ENCODE peak calls at places on chromosomes 1 and 21, in eight cellular contexts. B, D, I, F, N, G, V and T are unnamed samples. For H3K9me3, the result is how much of the 10 kb centered on the place peaks cover.

GRCh38 chr1:115175596-115175995 is 86.3 kb upstream of the TSPAN2 start:
- DNase-seq in B (no peak), D (no peak), I (no peak), F (no peak), N (no peak), G (no peak), V (no peak), T (no peak)

GRCh38 chr21:46100426-46100825 is 2.5 kb downstream of the COL6A2 start:
- DNase-seq in B (no peak), D (peak), I (no peak), F (no peak), N (peak), G (no peak), V (peak), T (no peak)

GRCh38 chr1:73593379-73593778 is 604.6 kb downstream of the LRRIQ3 start:
- DNase-seq in B (no peak), D (peak), I (no peak), F (peak), N (peak), G (no peak), V (no peak), T (no peak)

GRCh38 chr1:29657816-29658215 is 421.5 kb downstream of the PTPRU start:
- DNase-seq in B (no peak), D (no peak), I (no peak), F (no peak), N (no peak), G (no peak), V (no peak), T (no peak)

GRCh38 chr1:229209816-229210215 is 61.1 kb upstream of the RAB4A start:
- DNase-seq in B (no peak), D (no peak), I (no peak), F (no peak), N (no peak), G (peak), V (no peak), T (no peak)

GRCh38 chr1:63774617-63775417 is 1.0 kb downstream of the ROR1 start:
- DNase-seq in B (no peak), D (peak), I (no peak), F (peak), N (peak), G (peak), V (peak), T (peak)

GRCh38 chr1:216221260-216221700 is 202.0 kb downstream of the USH2A start:
- DNase-seq in B (peak), D (peak), I (no peak), F (peak), N (peak), G (peak), V (no peak), T (no peak)

GRCh38 chr21:35448876-35449599 is 399.9 kb upstream of the RUNX1 start:
- DNase-seq in B (no peak), D (no peak), I (no peak), F (no peak), N (no peak), G (no peak), V (no peak), T (no peak)

GRCh38 chr1:192171123-192171522 is 12.9 kb downstream of the RGS18 start:
- DNase-seq in B (no peak), D (no peak), I (no peak), F (peak), N (no peak), G (no peak), V (no peak), T (no peak)

GRCh38 chr1:193589597-193590040 is 403.2 kb upstream of the B3GALT2 start:
- DNase-seq in B (no peak), D (no peak), I (no peak), F (peak), N (no peak), G (no peak), V (no peak), T (no peak)

GRCh38 chr1:84502892-84503291 is 3.3 kb upstream of the SPATA1 start:
- DNase-seq in B (no peak), D (no peak), I (no peak), F (no peak), N (no peak), G (no peak), V (no peak), T (no peak)

GRCh38 chr1:218336353-218336752 is 8.8 kb upstream of the TGFB2 start:
- DNase-seq in B (no peak), D (no peak), I (no peak), F (no peak), N (no peak), G (no peak), V (no peak), T (no peak)

GRCh38 chr1:54292015-54292739 is 92.2 kb downstream of the MRPL37 start:
- DNase-seq in B (no peak), D (no peak), I (no peak), F (no peak), N (no peak), G (no peak), V (no peak), T (no peak)

GRCh38 chr1:198232940-198233675 is 76.3 kb downstream of the NEK7 start:
- DNase-seq in B (no peak), D (no peak), I (no peak), F (no peak), N (no peak), G (no peak), V (no peak), T (no peak)

GRCh38 chr1:54421101-54421504 is 14.9 kb upstream of the SSBP3 start:
- DNase-seq in B (no peak), D (peak), I (peak), F (no peak), N (no peak), G (no peak), V (no peak), T (peak)

GRCh38 chr1:68049941-68050878 is at the start of gene DIRAS3:
- DNase-seq in B (no peak), D (no peak), I (no peak), F (peak), N (no peak), G (no peak), V (no peak), T (peak)

GRCh38 chr1:228345201-228345930 is 61.3 kb downstream of the TRIM11 start:
- DNase-seq in B (no peak), D (peak), I (no peak), F (no peak), N (no peak), G (peak), V (peak), T (peak)

GRCh38 chr1:93779540-93780121 is 98.0 kb upstream of the BCAR3 start:
- DNase-seq in B (no peak), D (no peak), I (no peak), F (peak), N (no peak), G (no peak), V (no peak), T (no peak)

GRCh38 chr1:91827094-91828006 is 58.6 kb downstream of the TGFBR3 start:
- DNase-seq in B (peak), D (peak), I (no peak), F (no peak), N (peak), G (no peak), V (peak), T (no peak)

GRCh38 chr1:9890224-9890731 is 19.8 kb downstream of the CTNNBIP1 start:
- DNase-seq in B (no peak), D (peak), I (no peak), F (peak), N (peak), G (no peak), V (peak), T (no peak)

GRCh38 chr1:65316233-65316632 is 6.9 kb downstream of the DNAJC6 start:
- DNase-seq in B (no peak), D (no peak), I (no peak), F (no peak), N (no peak), G (no peak), V (no peak), T (no peak)

GRCh38 chr1:25549273-25550154 is 6.1 kb downstream of the LDLRAP1 start:
- DNase-seq in B (peak), D (peak), I (peak), F (peak), N (peak), G (no peak), V (peak), T (peak)

GRCh38 chr1:157504646-157505045 is 47.7 kb downstream of the FCRL5 start:
- DNase-seq in B (no peak), D (no peak), I (peak), F (no peak), N (no peak), G (no peak), V (no peak), T (no peak)

DNA sequence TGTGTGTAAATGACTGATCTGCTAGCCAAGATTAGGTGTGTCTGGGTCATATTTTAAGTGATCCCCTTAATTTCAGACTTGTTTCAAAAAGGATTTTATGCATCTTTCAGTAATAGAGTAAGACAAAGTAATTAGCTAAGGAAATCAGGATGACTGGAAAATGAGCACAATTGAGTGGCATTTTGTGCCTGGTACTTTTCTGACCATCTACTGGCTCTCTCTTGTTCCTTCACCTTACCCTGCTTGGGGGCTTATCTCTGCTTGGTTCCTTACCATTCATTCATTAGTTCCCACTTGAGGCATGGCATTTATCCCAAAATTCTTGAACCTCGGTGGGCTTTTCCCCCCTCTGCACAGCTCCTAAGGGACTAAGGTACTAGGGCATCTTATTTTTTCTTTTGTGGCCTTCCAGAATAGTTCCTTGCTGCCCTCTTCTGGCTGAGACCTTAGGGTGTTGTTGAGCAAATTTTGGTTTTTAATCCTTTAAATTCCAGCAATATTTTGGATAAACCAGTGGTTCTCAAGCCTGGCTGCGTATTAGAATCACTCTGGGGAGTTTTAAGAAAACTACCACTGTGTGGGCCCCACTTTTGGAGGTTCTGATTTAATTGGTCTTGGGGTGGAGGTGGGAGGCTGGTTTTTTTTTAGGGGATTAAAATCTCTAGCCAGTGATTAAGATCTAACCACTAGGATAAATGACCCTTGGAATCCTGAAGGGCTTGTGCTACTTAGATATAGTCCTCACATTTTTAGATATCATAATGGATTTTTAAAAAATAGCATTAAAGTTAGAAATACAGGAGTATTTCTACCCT is 50.8 kb downstream of the HS2ST1 start:
- DNase-seq in B (peak), D (no peak), I (no peak), F (peak), N (no peak), G (no peak), V (no peak), T (no peak)
- TF ChIP-seq CTCF in B (peak), D (peak), I (peak), F (peak), N (peak), G (peak), V (peak), T (peak)

DNA sequence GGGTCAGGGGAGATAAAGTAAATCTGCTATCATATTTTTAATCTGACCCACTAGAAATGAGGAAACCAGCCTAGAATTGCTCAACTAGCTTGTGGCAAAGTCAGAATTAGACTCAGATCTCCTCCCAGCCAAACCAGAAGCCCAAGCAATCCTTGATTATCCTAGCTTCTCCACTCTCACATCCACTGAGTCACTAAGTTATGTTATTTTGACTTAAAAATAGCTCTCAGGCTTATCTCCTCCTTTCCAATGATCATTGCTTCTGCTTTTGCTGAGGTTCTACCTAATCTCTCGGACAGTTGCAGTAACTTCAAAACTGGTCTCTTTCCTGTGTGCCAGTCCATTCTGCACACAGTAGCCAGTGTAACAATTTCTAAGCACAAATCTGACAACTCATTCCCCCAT is 22.9 kb downstream of the OVAAL start:
- DNase-seq in B (no peak), D (no peak), I (no peak), F (no peak), N (no peak), G (no peak), V (no peak), T (no peak)
- TF ChIP-seq POLR2AphosphoS5 in B (no peak), D (no peak), I (no peak), F (no peak), N (no peak), G (no peak), V (no peak), T (no peak)

GRCh38 chr1:28154083-28154594 is 22.4 kb downstream of the PTAFR start:
- DNase-seq in B (no peak), D (no peak), I (no peak), F (no peak), N (no peak), G (no peak), V (no peak), T (no peak)

GRCh38 chr1:28147264-28148094 is 29.0 kb downstream of the PTAFR start:
- DNase-seq in B (no peak), D (no peak), I (no peak), F (no peak), N (no peak), G (peak), V (no peak), T (peak)

GRCh38 chr1:28145728-28146127 is 30.8 kb downstream of the PTAFR start:
- DNase-seq in B (no peak), D (no peak), I (no peak), F (no peak), N (no peak), G (no peak), V (no peak), T (no peak)

GRCh38 chr1:28148880-28149195 is 27.7 kb downstream of the PTAFR start:
- DNase-seq in B (no peak), D (no peak), I (no peak), F (no peak), N (no peak), G (no peak), V (no peak), T (peak)

DNA sequence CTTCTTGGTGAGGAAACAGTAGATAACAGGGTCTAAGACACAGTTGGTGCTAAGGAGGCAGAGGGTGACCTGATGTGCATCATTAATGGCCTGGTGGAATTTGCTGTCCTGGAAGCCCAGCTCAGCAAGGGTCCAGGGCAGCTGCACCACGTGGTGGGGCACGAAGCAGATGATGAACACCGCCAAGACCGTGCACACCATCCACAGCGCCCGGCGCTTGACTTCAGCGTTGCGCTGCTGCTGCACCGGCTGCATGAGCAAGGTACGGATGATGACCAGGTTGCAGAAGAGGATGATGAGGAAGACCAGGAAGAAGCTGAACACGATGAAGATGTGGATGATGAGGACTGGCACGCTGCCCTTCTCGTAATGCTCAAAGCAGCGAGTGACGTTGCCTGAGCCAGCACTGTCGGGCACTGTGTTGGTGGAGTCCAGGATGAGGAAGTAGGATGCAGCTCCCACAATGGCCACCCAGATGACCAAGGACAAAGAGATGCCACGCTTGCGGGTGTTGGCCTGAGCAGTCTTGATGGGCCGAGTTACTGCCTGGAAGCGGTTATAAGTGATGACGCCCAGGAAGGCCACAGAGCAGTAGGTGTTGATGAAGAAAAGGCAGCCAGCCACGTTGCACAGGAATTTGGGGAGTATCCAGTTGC is 26.2 kb downstream of the PTAFR start:
- DNase-seq in B (no peak), D (no peak), I (no peak), F (no peak), N (no peak), G (no peak), V (no peak), T (peak)
- H3K9me3 ChIP-seq in B (under half), D (under half), I (under half), F (under half), N (under half), G (under half), V (under half), T (under half)

GRCh38 chr1:16043521-16043920 is at the start of gene CLCNKB:
- DNase-seq in B (no peak), D (peak), I (no peak), F (no peak), N (peak), G (no peak), V (no peak), T (no peak)

GRCh38 chr1:16041200-16041599 is 2.4 kb upstream of the CLCNKB start:
- DNase-seq in B (no peak), D (no peak), I (no peak), F (no peak), N (no peak), G (no peak), V (no peak), T (no peak)

GRCh38 chr1:16038620-16038912 is 5.0 kb upstream of the CLCNKB start:
- DNase-seq in B (peak), D (no peak), I (peak), F (no peak), N (no peak), G (no peak), V (no peak), T (no peak)

GRCh38 chr1:16043950-16044349 is 368 bp downstream of the CLCNKB start:
- DNase-seq in B (no peak), D (no peak), I (no peak), F (no peak), N (no peak), G (no peak), V (no peak), T (no peak)

GRCh38 chr1:16042096-16042495 is 1.5 kb upstream of the CLCNKB start:
- DNase-seq in B (no peak), D (no peak), I (no peak), F (no peak), N (no peak), G (no peak), V (no peak), T (no peak)
- TF ChIP-seq CTCF in B (peak), D (no peak), I (peak), F (no peak), N (no peak), G (peak), V (no peak), T (no peak)

GRCh38 chr1:3618576-3618903 is 6.3 kb upstream of the TPRG1L start:
- DNase-seq in B (no peak), D (no peak), I (no peak), F (no peak), N (no peak), G (no peak), V (no peak), T (no peak)

GRCh38 chr1:3620708-3621107 is 4.1 kb upstream of the TPRG1L start:
- DNase-seq in B (no peak), D (no peak), I (no peak), F (no peak), N (no peak), G (no peak), V (no peak), T (no peak)

GRCh38 chr1:3616861-3617260 is 5.6 kb upstream of the MEGF6 start:
- DNase-seq in B (no peak), D (no peak), I (no peak), F (no peak), N (no peak), G (no peak), V (no peak), T (no peak)

GRCh38 chr1:3617806-3618345 is 6.6 kb upstream of the MEGF6 start:
- DNase-seq in B (no peak), D (no peak), I (no peak), F (no peak), N (no peak), G (no peak), V (no peak), T (no peak)

GRCh38 chr1:3618904-3619671 is 5.7 kb upstream of the TPRG1L start:
- DNase-seq in B (peak), D (peak), I (peak), F (peak), N (peak), G (peak), V (peak), T (peak)
- TF ChIP-seq POLR2AphosphoS5 in B (no peak), D (no peak), I (no peak), F (no peak), N (no peak), G (no peak), V (no peak), T (no peak)

GRCh38 chr21:22535630-22536029 is 1537.4 kb downstream of the NCAM2 start:
- DNase-seq in B (no peak), D (no peak), I (no peak), F (no peak), N (no peak), G (no peak), V (no peak), T (no peak)
- H3K9me3 ChIP-seq in B (half or more), D (under half), I (under half), F (under half), N (under half), G (under half), V (under half), T (under half)

GRCh38 chr1:114035304-114035700 is 56.0 kb downstream of the OLFML3 start:
- DNase-seq in B (no peak), D (no peak), I (no peak), F (no peak), N (no peak), G (no peak), V (no peak), T (no peak)

GRCh38 chr1:114032271-114033218 is 53.3 kb downstream of the OLFML3 start:
- DNase-seq in B (no peak), D (no peak), I (no peak), F (no peak), N (no peak), G (peak), V (no peak), T (no peak)

GRCh38 chr1:114033961-114034360 is 54.7 kb downstream of the OLFML3 start:
- DNase-seq in B (no peak), D (no peak), I (no peak), F (no peak), N (no peak), G (no peak), V (no peak), T (no peak)

GRCh38 chr1:114034561-114035303 is 55.5 kb downstream of the OLFML3 start:
- DNase-seq in B (no peak), D (no peak), I (no peak), F (no peak), N (no peak), G (no peak), V (no peak), T (no peak)

DNA sequence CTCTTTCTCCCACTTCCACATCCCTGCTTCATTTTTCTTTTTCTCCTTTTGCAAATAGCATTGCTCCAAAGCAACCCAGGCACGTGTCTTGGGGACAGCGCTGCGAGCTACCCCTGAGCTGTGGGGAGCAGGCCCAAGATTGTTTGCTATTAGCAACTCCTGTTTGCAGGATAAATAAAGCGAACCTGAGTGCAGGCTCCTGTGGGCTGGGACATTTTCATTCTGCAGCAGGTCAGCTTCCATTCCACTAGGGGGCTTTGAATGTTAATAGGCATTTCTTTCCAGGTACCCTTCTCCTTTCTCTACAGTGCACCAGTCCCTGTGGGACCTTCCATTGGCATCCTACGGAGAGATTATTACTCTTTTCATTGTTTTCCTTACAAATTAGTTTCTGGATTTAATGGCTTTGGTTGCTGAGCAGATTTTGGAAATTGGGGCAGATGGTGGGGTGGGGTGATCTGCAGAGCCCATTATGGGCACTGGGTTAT is 54.0 kb downstream of the OLFML3 start:
- DNase-seq in B (peak), D (no peak), I (peak), F (no peak), N (no peak), G (peak), V (no peak), T (no peak)
- TF ChIP-seq CTCF in B (peak), D (peak), I (peak), F (peak), N (peak), G (peak), V (peak), T (no peak)